ENCODE peak calls at places on chromosomes 2 and 18, in eight cellular contexts. G is keratinocyte, D is K562, F is fibroblast of lung, K is IMR-90, U is GM23338, Z is hepatocyte, O is OCI-LY7. B is an unnamed sample. For H3K36me3, the result is how much of the 10 kb centered on the place peaks cover.

GRCh38 chr2:94759211-94759610 is 112.0 kb upstream of the TEKT4 start:
- DNase-seq in G (no peak), D (peak), U (peak), Z (no peak), F (no peak), K (no peak), O (peak), B (peak)

GRCh38 chr2:168192839-168193616 is 54.4 kb downstream of the STK39 start:
- DNase-seq in K (no peak), O (peak), D (no peak), F (peak), G (no peak), Z (no peak), U (peak), B (peak)

GRCh38 chr2:110104025-110104771 is 11.4 kb downstream of the MALL start:
- DNase-seq in U (no peak), O (no peak), G (no peak), F (no peak), K (no peak), D (no peak), Z (no peak), B (no peak)

GRCh38 chr2:19104503-19104902 is 253.9 kb downstream of the OSR1 start:
- DNase-seq in F (no peak), D (no peak), Z (peak), O (no peak), K (no peak), U (no peak), G (no peak), B (no peak)

GRCh38 chr2:138531913-138532312 is 30.3 kb downstream of the SPOPL start:
- DNase-seq in U (peak), O (no peak), K (no peak), F (peak), Z (peak), D (no peak), G (no peak), B (no peak)

GRCh38 chr2:128442891-128443302 is 124.2 kb upstream of the HS6ST1 start:
- DNase-seq in D (no peak), G (no peak), O (no peak), F (no peak), Z (no peak), K (no peak), U (peak), B (no peak)

GRCh38 chr2:137942037-137942784 is 22.1 kb upstream of the HNMT start:
- DNase-seq in G (no peak), U (no peak), O (no peak), F (no peak), D (no peak), K (no peak), Z (no peak), B (no peak)

GRCh38 chr2:107325983-107326786 is 440.2 kb upstream of the ST6GAL2 start:
- DNase-seq in D (no peak), G (no peak), U (no peak), K (no peak), O (no peak), Z (no peak), F (peak), B (no peak)

GRCh38 chr2:46871976-46872381 is 43.6 kb downstream of the MCFD2 start:
- DNase-seq in F (no peak), U (no peak), Z (no peak), D (no peak), K (no peak), G (no peak), O (no peak), B (no peak)

GRCh38 chr2:232879618-232880494 is 9.8 kb downstream of the SNORC start:
- DNase-seq in U (no peak), G (no peak), Z (no peak), K (no peak), F (no peak), O (no peak), D (no peak), B (no peak)
- H3K4me2 ChIP-seq in U (no peak), G (no peak), Z (no peak), K (no peak), F (no peak), O (no peak), D (no peak), B (no peak)

DNA sequence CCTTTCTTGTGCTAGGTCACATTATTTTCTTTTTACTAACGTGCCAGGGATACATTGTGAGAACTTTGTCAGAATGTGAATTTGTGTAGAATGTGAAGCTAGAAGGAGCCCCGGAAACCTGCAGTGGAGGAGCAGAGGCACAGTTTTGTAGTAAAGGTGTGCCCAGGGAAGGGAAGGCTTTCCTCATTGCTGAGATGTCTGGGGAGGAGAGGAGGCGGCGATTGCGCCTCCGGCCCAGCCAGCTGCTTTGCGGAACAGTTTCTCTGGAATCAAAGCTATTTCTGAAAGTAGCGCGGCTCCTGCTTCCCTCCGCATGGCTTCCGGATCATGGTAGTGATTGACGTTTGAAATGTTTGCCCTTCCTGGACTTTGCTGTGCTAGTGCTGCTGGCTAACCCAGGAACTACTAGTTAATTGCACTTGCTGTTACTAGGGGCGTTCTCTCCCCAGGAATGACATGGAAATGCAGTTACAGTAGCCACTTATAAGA is 83.1 kb upstream of the RBM44 start:
- DNase-seq in U (no peak), D (no peak), G (no peak), Z (peak), F (no peak), O (no peak), K (no peak), B (no peak)
- H3K36me3 ChIP-seq in U (under half), D (under half), G (under half), Z (under half), F (under half), O (half or more), K (under half), B (under half)

GRCh38 chr18:9705183-9705864 is 2.8 kb upstream of the RAB31 start:
- DNase-seq in O (no peak), U (no peak), F (peak), G (no peak), K (peak), Z (peak), D (peak), B (no peak)

GRCh38 chr18:9708057-9708881 is at the start of gene RAB31:
- DNase-seq in D (peak), F (peak), K (peak), O (no peak), U (peak), Z (peak), G (no peak), B (no peak)

GRCh38 chr18:9707381-9708056 is 582 bp upstream of the RAB31 start:
- DNase-seq in U (peak), K (peak), G (no peak), O (no peak), F (peak), D (no peak), Z (no peak), B (no peak)

GRCh38 chr18:9704233-9705118 is 3.6 kb upstream of the RAB31 start:
- DNase-seq in G (no peak), F (no peak), D (no peak), Z (no peak), O (no peak), U (peak), K (peak), B (no peak)

GRCh38 chr18:9706081-9706935 is 1.8 kb upstream of the RAB31 start:
- DNase-seq in G (no peak), Z (no peak), U (no peak), K (peak), F (no peak), O (no peak), D (no peak), B (no peak)
- H3K27ac ChIP-seq in G (no peak), Z (no peak), U (no peak), K (no peak), F (no peak), O (no peak), D (peak), B (no peak)

GRCh38 chr2:186770332-186770946 is 76.6 kb downstream of the FAM171B start:
- DNase-seq in K (no peak), G (no peak), O (no peak), D (no peak), Z (no peak), U (no peak), F (no peak), B (no peak)

GRCh38 chr2:186771850-186772463 is 77.0 kb downstream of the ZSWIM2 start:
- DNase-seq in G (no peak), Z (no peak), F (no peak), U (peak), O (no peak), D (no peak), K (no peak), B (no peak)

GRCh38 chr2:186772579-186772978 is 76.4 kb downstream of the ZSWIM2 start:
- DNase-seq in F (no peak), O (no peak), D (no peak), U (no peak), K (no peak), G (no peak), Z (no peak), B (no peak)

GRCh38 chr2:186771395-186771794 is 77.5 kb downstream of the FAM171B start:
- DNase-seq in U (peak), K (peak), F (no peak), Z (no peak), O (no peak), G (no peak), D (no peak), B (no peak)
- H3K4me2 ChIP-seq in U (no peak), K (no peak), F (no peak), Z (no peak), O (no peak), G (no peak), D (no peak), B (no peak)

DNA sequence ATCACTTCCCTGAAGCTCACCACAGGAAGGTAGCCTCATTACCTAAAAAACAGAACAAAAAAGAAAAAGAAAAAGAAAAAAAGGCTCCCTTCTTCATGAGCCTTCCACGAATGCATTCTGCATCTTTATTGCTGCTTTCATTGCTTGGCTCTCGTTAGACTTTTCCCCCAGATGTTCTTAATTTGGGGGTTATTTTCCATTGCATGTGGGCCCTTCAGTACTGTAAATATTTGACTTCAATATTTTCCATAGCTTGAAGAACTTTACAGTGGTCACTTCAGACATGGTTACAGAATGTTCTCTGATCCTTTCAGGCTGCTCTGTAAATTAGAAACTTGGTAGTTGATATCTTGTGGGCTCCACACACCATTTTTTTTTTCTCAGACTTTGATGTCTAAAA is 65.6 kb upstream of the COPS8 start:
- DNase-seq in Z (peak), U (no peak), D (no peak), O (no peak), F (no peak), G (no peak), K (no peak), B (no peak)
- H3K36me3 ChIP-seq in Z (under half), U (under half), D (under half), O (under half), F (under half), G (under half), K (under half), B (under half)

GRCh38 chr2:222805591-222806304 is 55.1 kb upstream of the ACSL3 start:
- DNase-seq in D (no peak), O (no peak), Z (no peak), G (peak), F (peak), K (no peak), U (no peak), B (no peak)
- H3K27ac ChIP-seq in D (no peak), O (no peak), Z (peak), G (peak), F (no peak), K (no peak), U (no peak), B (no peak)

GRCh38 chr2:240142859-240143258 is 2.4 kb upstream of the OTOS start:
- DNase-seq in G (no peak), F (no peak), U (no peak), Z (no peak), K (no peak), D (no peak), O (no peak), B (no peak)

GRCh38 chr2:240143801-240144648 is 3.6 kb upstream of the OTOS start:
- DNase-seq in O (peak), U (peak), F (peak), K (peak), Z (peak), G (no peak), D (peak), B (peak)

GRCh38 chr2:240144649-240145261 is 4.3 kb upstream of the OTOS start:
- DNase-seq in F (no peak), G (no peak), K (no peak), U (no peak), D (no peak), Z (no peak), O (no peak), B (no peak)

GRCh38 chr2:240142256-240142775 is 1.9 kb upstream of the OTOS start:
- DNase-seq in G (no peak), K (no peak), U (no peak), Z (no peak), F (no peak), O (no peak), D (no peak), B (no peak)

GRCh38 chr2:240143276-240143675 is 2.8 kb upstream of the OTOS start:
- DNase-seq in F (no peak), O (no peak), D (no peak), Z (no peak), U (no peak), G (no peak), K (no peak), B (peak)
- H3K4me2 ChIP-seq in F (no peak), O (no peak), D (no peak), Z (peak), U (no peak), G (no peak), K (no peak), B (no peak)

B was measured in Karpas-422.